ENCODE peak calls at places on chromosome 6, in ten cellular contexts. P is pancreas; F is sciatic nerve; D is activated CD8-positive, alpha-beta T cell treated with anti-CD3 and anti-CD28 coated beads for 36 hours; B is activated T-cell treated with anti-CD3 and anti-CD28 coated beads, Interleukin-2, amount 50 U/mL, for 72 hours; N is SK-N-SH treated with all-trans-retinoic acid at 6 μM for 48 hours; K is PC-3; I is A549; W is heart left ventricle; C is Panc1. Y is an unnamed sample.

GRCh38 chr6:163031931-163032330 is 304.2 kb downstream of the PACRG start:
- ATAC-seq in P (no peak), F (no peak), D (no peak), B (no peak), N (no peak), K (no peak), I (no peak), W (no peak), C (no peak), Y (no peak)

GRCh38 chr6:144344651-144345050 is 59.5 kb downstream of the UTRN start:
- ATAC-seq in P (no peak), F (no peak), D (peak), B (peak), N (no peak), K (no peak), I (no peak), W (no peak), C (no peak), Y (peak)

GRCh38 chr6:5025911-5026819 is 22.3 kb upstream of the RPP40 start:
- ATAC-seq in P (peak), F (peak), D (no peak), B (no peak), N (peak), K (no peak), I (no peak), W (peak), C (peak), Y (no peak)

GRCh38 chr6:149779644-149779963 is 30.1 kb downstream of the PCMT1 start:
- ATAC-seq in P (no peak), F (no peak), D (no peak), B (no peak), N (no peak), K (no peak), I (no peak), W (peak), C (no peak), Y (no peak)

GRCh38 chr6:3888153-3888957 is 39.2 kb downstream of the FAM50B start:
- ATAC-seq in P (no peak), F (peak), D (no peak), B (no peak), N (no peak), K (peak), I (peak), W (no peak), C (no peak), Y (no peak)

GRCh38 chr6:113690255-113690956 is 166.7 kb upstream of the MARCKS start:
- ATAC-seq in P (peak), F (no peak), D (no peak), B (peak), N (peak), K (peak), I (peak), W (no peak), C (peak), Y (peak)

GRCh38 chr6:6006428-6007310 is at the start of gene NRN1:
- ATAC-seq in P (no peak), F (peak), D (peak), B (peak), N (peak), K (no peak), I (no peak), W (no peak), C (no peak), Y (peak)

GRCh38 chr6:2542101-2542857 is 208.4 kb downstream of the MYLK4 start:
- ATAC-seq in P (no peak), F (no peak), D (no peak), B (no peak), N (no peak), K (no peak), I (no peak), W (no peak), C (no peak), Y (no peak)

GRCh38 chr6:159935633-159936032 is 33.2 kb upstream of the IGF2R start:
- ATAC-seq in P (no peak), F (no peak), D (no peak), B (no peak), N (no peak), K (no peak), I (no peak), W (no peak), C (no peak), Y (no peak)

GRCh38 chr6:25922301-25922700 is 8.2 kb downstream of the SLC17A2 start:
- ATAC-seq in P (no peak), F (peak), D (no peak), B (no peak), N (no peak), K (peak), I (no peak), W (peak), C (no peak), Y (no peak)

GRCh38 chr6:111743859-111744692 is 129.2 kb downstream of the FYN start:
- ATAC-seq in P (no peak), F (peak), D (no peak), B (no peak), N (no peak), K (no peak), I (no peak), W (peak), C (no peak), Y (no peak)

GRCh38 chr6:19337103-19337502 is 500.1 kb upstream of the ID4 start:
- ATAC-seq in P (no peak), F (no peak), D (no peak), B (no peak), N (no peak), K (no peak), I (no peak), W (no peak), C (no peak), Y (no peak)

GRCh38 chr6:105985816-105986632 is 100.1 kb upstream of the PRDM1 start:
- ATAC-seq in P (no peak), F (no peak), D (no peak), B (peak), N (peak), K (no peak), I (no peak), W (no peak), C (no peak), Y (no peak)

GRCh38 chr6:28053584-28053983 is 26.8 kb upstream of the ZNF165 start:
- ATAC-seq in P (no peak), F (no peak), D (no peak), B (peak), N (no peak), K (no peak), I (no peak), W (no peak), C (no peak), Y (no peak)

GRCh38 chr6:136365781-136366354 is 76.2 kb upstream of the BCLAF1 start:
- ATAC-seq in P (no peak), F (peak), D (peak), B (no peak), N (no peak), K (peak), I (no peak), W (no peak), C (no peak), Y (peak)